ENCODE peak calls at places on chromosomes 5 and 9, in eight cellular contexts. U is AG04450; H is endothelial cell of umbilical vein; Q is effector memory CD4-positive, alpha-beta T cell; L is endodermal cell; X is heart right ventricle; D is heart left ventricle; V is testis. B is an unnamed sample.

GRCh38 chr9:129597355-129598088 is 23.4 kb downstream of the C9orf50 start:
- DNase-seq in U (no peak), H (peak; percentile 34), Q (peak; percentile 26), L (peak; percentile 88), X (peak; percentile 75), D (peak; percentile 67), V (peak; percentile 46), B (peak; percentile 72)

GRCh38 chr5:54514841-54515432 is 2.6 kb upstream of the SNX18 start:
- DNase-seq in U (peak; percentile 59), H (no peak), Q (no peak), L (no peak), X (no peak), D (no peak), V (no peak), B (no peak)

GRCh38 chr5:38426493-38426892 is 130.0 kb downstream of the LIFR start:
- DNase-seq in U (no peak), H (no peak), Q (no peak), L (no peak), X (no peak), D (no peak), V (no peak), B (no peak)

GRCh38 chr9:111914749-111915424 is 18.3 kb downstream of the UGCG start:
- DNase-seq in U (no peak), H (peak; percentile 44), Q (no peak), L (no peak), X (no peak), D (no peak), V (no peak), B (no peak)

GRCh38 chr9:87853289-87853688 is 29.4 kb upstream of the SPATA31E1 start:
- DNase-seq in U (no peak), H (no peak), Q (no peak), L (peak; percentile 29), X (no peak), D (no peak), V (no peak), B (no peak)

GRCh38 chr5:179862296-179862695 is 3.7 kb upstream of the MRNIP start:
- DNase-seq in U (no peak), H (no peak), Q (no peak), L (no peak), X (no peak), D (no peak), V (no peak), B (no peak)

GRCh38 chr5:100424787-100425186 is 110.4 kb upstream of the FAM174A start:
- DNase-seq in U (no peak), H (no peak), Q (no peak), L (peak; percentile 46), X (no peak), D (no peak), V (no peak), B (no peak)

GRCh38 chr9:115122937-115123336 is 5.0 kb upstream of the TNC start:
- DNase-seq in U (no peak), H (no peak), Q (no peak), L (no peak), X (no peak), D (no peak), V (no peak), B (no peak)

GRCh38 chr5:10599828-10600227 is 36.0 kb downstream of the ANKRD33B start:
- DNase-seq in U (no peak), H (no peak), Q (no peak), L (no peak), X (no peak), D (no peak), V (no peak), B (no peak)

GRCh38 chr9:80701061-80701460 is 988.3 kb downstream of the TLE1 start:
- DNase-seq in U (no peak), H (no peak), Q (no peak), L (no peak), X (no peak), D (no peak), V (no peak), B (no peak)

GRCh38 chr5:9838906-9839305 is 208.8 kb upstream of the TAS2R1 start:
- DNase-seq in U (no peak), H (no peak), Q (no peak), L (no peak), X (no peak), D (no peak), V (no peak), B (no peak)

GRCh38 chr5:139131062-139131856 is 66.9 kb downstream of the SIL1 start:
- DNase-seq in U (no peak), H (no peak), Q (no peak), L (peak; percentile 72), X (no peak), D (peak; percentile 66), V (peak; percentile 55), B (peak; percentile 24)

GRCh38 chr9:77604316-77604715 is 43.8 kb downstream of the GNA14 start:
- DNase-seq in U (no peak), H (no peak), Q (no peak), L (no peak), X (no peak), D (no peak), V (no peak), B (no peak)

GRCh38 chr9:99051353-99051752 is 53.6 kb upstream of the TGFBR1 start:
- DNase-seq in U (no peak), H (no peak), Q (no peak), L (no peak), X (no peak), D (no peak), V (no peak), B (no peak)

GRCh38 chr5:60505373-60505772 is 194.6 kb downstream of the DEPDC1B start:
- DNase-seq in U (no peak), H (no peak), Q (no peak), L (no peak), X (no peak), D (no peak), V (no peak), B (no peak)
- H3K4me3 ChIP-seq in U (no peak overlapping the region), H (no peak overlapping the region), Q (no peak overlapping the region), L (no peak overlapping the region), X (no peak overlapping the region), D (no peak overlapping the region), V (no peak overlapping the region), B (no peak overlapping the region)

GRCh38 chr5:73314395-73315195 is 134.0 kb downstream of the FOXD1 start:
- DNase-seq in U (no peak), H (no peak), Q (no peak), L (no peak), X (no peak), D (no peak), V (no peak), B (no peak)

GRCh38 chr5:73307645-73308346 is 134.8 kb downstream of the TMEM174 start:
- DNase-seq in U (no peak), H (no peak), Q (no peak), L (no peak), X (no peak), D (no peak), V (no peak), B (no peak)

GRCh38 chr5:73312146-73312871 is 136.3 kb downstream of the FOXD1 start:
- DNase-seq in U (peak; percentile 89), H (no peak), Q (no peak), L (no peak), X (no peak), D (no peak), V (peak; percentile 42), B (no peak)

GRCh38 chr5:73312872-73313510 is 135.6 kb downstream of the FOXD1 start:
- DNase-seq in U (no peak), H (no peak), Q (no peak), L (no peak), X (no peak), D (no peak), V (no peak), B (no peak)

DNA sequence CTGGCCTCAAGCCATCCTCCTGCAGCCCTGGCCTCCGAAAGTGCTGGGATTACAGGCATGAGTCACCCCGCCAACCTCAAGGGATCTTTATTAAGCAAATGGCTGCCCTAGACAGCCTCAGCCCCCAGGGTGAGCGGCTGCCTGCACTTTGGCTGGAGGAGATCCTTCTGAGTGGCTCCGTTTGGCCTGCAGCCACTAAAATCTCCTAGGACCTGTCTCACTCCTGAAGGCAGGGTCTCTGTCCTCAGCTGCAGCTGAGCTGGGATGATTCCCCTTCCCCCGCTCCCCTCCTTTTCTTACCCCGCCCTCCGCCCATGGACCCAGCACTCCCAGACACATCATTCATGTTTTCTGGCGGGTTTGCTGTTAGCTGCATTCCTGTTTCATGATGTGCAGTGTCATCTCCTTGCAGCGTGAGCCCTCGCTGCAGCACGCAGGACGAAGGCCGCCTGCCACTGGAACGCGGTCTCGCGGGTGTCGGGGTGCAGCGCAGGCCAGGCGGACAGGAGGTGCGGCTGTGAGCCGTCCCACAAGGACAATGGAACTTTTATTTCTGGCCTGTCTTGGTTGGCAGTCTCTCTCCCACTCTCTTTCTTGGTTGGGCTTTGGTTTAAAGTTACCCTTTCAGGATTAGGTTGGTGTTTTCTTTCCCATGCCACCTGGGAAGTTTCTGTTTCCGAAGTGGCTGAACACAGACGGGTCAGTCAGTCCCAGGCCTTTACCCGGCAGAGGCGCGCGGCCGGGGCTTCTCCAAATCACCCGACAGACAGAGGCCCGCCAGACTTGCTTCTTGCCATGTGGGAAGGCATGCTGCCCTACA is 137.1 kb downstream of the FOXD1 start:
- DNase-seq in U (peak; percentile 66), H (no peak), Q (no peak), L (peak; percentile 82), X (peak; percentile 35), D (no peak), V (no peak), B (no peak)
- H3K27me3 ChIP-seq in U (no peaks in the 10 kb centered on the region), H (peaks cover 98% of the 10 kb centered on the region), Q (peaks cover 16% of the 10 kb centered on the region), L (peaks cover 64% of the 10 kb centered on the region), X (peaks cover 69% of the 10 kb centered on the region), D (peaks cover 54% of the 10 kb centered on the region), V (no peaks in the 10 kb centered on the region), B (peaks cover 100% of the 10 kb centered on the region)

DNA sequence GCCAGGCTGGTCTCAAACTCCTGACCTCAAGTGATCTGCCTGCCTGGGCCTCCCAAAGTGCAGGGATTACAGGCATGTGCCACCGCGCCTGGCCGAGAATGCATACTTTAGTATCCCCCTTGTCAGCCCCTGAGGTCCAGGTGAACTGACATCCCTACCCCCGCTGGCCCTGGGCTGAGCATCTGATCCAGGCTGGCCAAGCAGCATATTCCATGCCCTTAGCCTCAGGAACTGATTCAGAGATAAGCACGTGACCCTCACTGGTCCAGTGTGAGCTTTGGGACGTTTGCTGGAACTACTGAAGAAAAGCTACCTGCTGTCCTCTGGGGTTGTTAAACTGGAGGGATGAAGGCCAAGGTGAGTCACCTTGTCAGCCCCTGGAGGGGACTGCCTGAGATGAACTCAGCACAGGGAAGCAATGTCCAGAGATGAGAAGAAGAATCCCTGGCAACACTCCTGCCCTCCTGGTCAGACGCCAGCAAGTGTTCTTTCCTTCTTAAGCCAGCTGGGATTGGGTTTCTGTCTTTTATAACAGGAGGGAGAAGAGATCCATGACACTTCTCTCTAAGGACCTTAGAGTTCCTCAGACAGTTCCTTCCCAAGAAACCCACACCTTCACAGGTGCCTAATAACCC is 59.1 kb upstream of the FBXW11 start:
- DNase-seq in U (no peak), H (no peak), Q (no peak), L (peak; percentile 42), X (no peak), D (no peak), V (peak; percentile 47), B (no peak)
- H3K4me3 ChIP-seq in U (no peak overlapping the region), H (no peak overlapping the region), Q (no peak overlapping the region), L (no peak overlapping the region), X (no peak overlapping the region), D (no peak overlapping the region), V (no peak overlapping the region), B (no peak overlapping the region)

DNA sequence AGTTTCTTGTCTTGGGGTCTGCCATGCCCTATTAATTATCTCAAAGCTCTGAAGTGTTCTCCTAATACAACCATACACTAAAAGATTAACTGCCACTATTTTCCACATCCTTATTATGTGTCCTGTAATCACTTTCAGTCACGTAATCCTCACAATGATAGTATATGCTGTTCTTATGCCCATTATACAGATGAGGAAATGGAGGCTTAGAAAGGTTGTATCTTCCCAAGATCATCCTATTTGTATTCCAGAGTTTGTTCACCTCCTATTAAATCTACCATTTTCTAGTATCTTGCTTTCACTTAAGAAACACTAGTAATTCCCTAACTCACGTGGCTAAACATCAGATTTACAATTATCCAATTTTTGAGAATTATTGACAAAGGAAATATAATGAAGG is 2.9 kb upstream of the ARHGEF28 start:
- DNase-seq in U (no peak), H (no peak), Q (no peak), L (no peak), X (no peak), D (no peak), V (no peak), B (no peak)
- H3K27me3 ChIP-seq in U (no peaks in the 10 kb centered on the region), H (no peaks in the 10 kb centered on the region), Q (peaks cover 12% of the 10 kb centered on the region), L (peaks cover 30% of the 10 kb centered on the region), X (no peaks in the 10 kb centered on the region), D (no peaks in the 10 kb centered on the region), V (no peaks in the 10 kb centered on the region), B (peaks cover 15% of the 10 kb centered on the region)

B was measured in left ventricle myocardium inferior.